ENCODE peak calls at places on chromosomes 5 and 9, in four cellular contexts. B is fibroblast of lung, X is tibial artery, T is brain microvascular endothelial cell. F is an unnamed sample.

GRCh38 chr9:114372971-114373591 is 14.7 kb downstream of the AKNA start:
- DNase-seq in B (no peak), X (peak; percentile 57), T (no peak), F (no peak)

GRCh38 chr9:128192601-128193371 is 1.4 kb upstream of the CIZ1 start:
- DNase-seq in B (peak; percentile 90), X (peak; percentile 87), T (peak; percentile 68), F (peak; percentile 89)

GRCh38 chr5:168750926-168751325 is 171.8 kb upstream of the PANK3 start:
- DNase-seq in B (no peak), X (no peak), T (no peak), F (no peak)

GRCh38 chr5:9344751-9345240 is 201.1 kb downstream of the SEMA5A start:
- DNase-seq in B (no peak), X (no peak), T (no peak), F (no peak)

GRCh38 chr9:20148416-20148815 is 359.6 kb upstream of the SLC24A2 start:
- DNase-seq in B (no peak), X (no peak), T (no peak), F (no peak)

GRCh38 chr5:57551251-57551650 is 68.6 kb upstream of the ACTBL2 start:
- DNase-seq in B (no peak), X (no peak), T (no peak), F (no peak)

GRCh38 chr9:114180701-114181582 is 25.6 kb downstream of the COL27A1 start:
- DNase-seq in B (peak; percentile 69), X (no peak), T (no peak), F (no peak)

GRCh38 chr5:140189977-140190867 is 15.2 kb downstream of the CYSTM1 start:
- DNase-seq in B (peak; percentile 71), X (no peak), T (peak; percentile 83), F (peak; percentile 29)

GRCh38 chr9:107933042-107933441 is 443.5 kb upstream of the KLF4 start:
- DNase-seq in B (no peak), X (no peak), T (peak; percentile 57), F (peak; percentile 50)

GRCh38 chr5:994821-995220 is 13.8 kb upstream of the NKD2 start:
- DNase-seq in B (no peak), X (peak; percentile 10), T (no peak), F (no peak)

GRCh38 chr9:14306188-14306587 is 7.8 kb downstream of the NFIB start:
- DNase-seq in B (no peak), X (no peak), T (no peak), F (no peak)

GRCh38 chr5:68538886-68539420 is 323.4 kb downstream of the PIK3R1 start:
- DNase-seq in B (no peak), X (no peak), T (no peak), F (no peak)

GRCh38 chr5:68478306-68479091 is 262.9 kb downstream of the PIK3R1 start:
- DNase-seq in B (no peak), X (no peak), T (no peak), F (no peak)

GRCh38 chr9:91182831-91183230 is 178.9 kb downstream of the AUH start:
- DNase-seq in B (no peak), X (no peak), T (no peak), F (no peak)

GRCh38 chr9:102047549-102047948 is 309.1 kb upstream of the GRIN3A start:
- DNase-seq in B (no peak), X (no peak), T (no peak), F (no peak)

GRCh38 chr9:96644137-96644536 is 11.0 kb downstream of the PRXL2C start:
- DNase-seq in B (no peak), X (no peak), T (no peak), F (no peak)

GRCh38 chr5:155735388-155735787 is 591.6 kb upstream of the SGCD start:
- DNase-seq in B (no peak), X (no peak), T (no peak), F (peak; percentile 8)

GRCh38 chr5:33690736-33691135 is 201.1 kb downstream of the ADAMTS12 start:
- DNase-seq in B (peak; percentile 64), X (no peak), T (peak; percentile 90), F (no peak)

GRCh38 chr5:133240425-133241091 is 188.7 kb downstream of the HSPA4 start:
- DNase-seq in B (peak; percentile 95), X (peak; percentile 35), T (peak; percentile 99), F (peak; percentile 96)

GRCh38 chr5:142841511-142842255 is 71.5 kb downstream of the ARHGAP26 start:
- DNase-seq in B (peak; percentile 56), X (peak; percentile 75), T (no peak), F (no peak)

GRCh38 chr5:80487829-80488708 is at the start of gene FAM151B:
- DNase-seq in B (peak; percentile 84), X (peak; percentile 60), T (peak; percentile 63), F (peak; percentile 94)
- TF ChIP-seq CTCF in B (peak; percentile 33), X (no peak), T (peak; percentile 23), F (peak; percentile 38)

GRCh38 chr5:178117911-178118310 is 4.6 kb downstream of the N4BP3 start:
- DNase-seq in B (no peak), X (no peak), T (no peak), F (no peak)

GRCh38 chr5:178119915-178120660 is 6.8 kb downstream of the N4BP3 start:
- DNase-seq in B (no peak), X (no peak), T (no peak), F (no peak)

GRCh38 chr5:178116406-178116885 is 3.1 kb downstream of the N4BP3 start:
- DNase-seq in B (no peak), X (no peak), T (no peak), F (no peak)

GRCh38 chr5:178115835-178116405 is 2.6 kb downstream of the N4BP3 start:
- DNase-seq in B (no peak), X (no peak), T (no peak), F (no peak)

DNA sequence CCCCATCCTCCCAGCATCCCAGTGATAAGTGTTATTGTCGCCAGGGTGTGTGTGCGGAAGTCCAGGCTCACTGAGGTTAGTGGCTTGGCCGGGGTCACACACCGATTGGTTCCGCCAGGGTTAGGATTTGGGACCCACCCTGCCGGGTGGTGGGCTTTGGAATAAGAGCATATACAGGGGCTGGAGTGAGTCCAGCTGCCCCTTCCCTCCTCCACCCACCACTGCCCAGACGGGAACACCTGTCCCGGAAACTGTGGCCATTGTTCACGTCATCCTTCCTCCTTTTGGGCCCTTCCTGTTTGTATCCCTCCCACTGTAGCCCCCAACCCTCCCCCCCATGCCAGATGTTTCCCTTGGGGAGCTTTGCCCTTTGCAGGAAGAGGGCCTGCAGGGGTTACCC is 5.0 kb downstream of the N4BP3 start:
- DNase-seq in B (no peak), X (no peak), T (no peak), F (no peak)
- H3K4me3 ChIP-seq in B (no peak overlapping the region), X (no peak overlapping the region), T (no peak overlapping the region), F (no peak overlapping the region)

GRCh38 chr9:81631213-81631745 is 58.1 kb downstream of the TLE1 start:
- DNase-seq in B (no peak), X (no peak), T (no peak), F (no peak)
- H3K27me3 ChIP-seq in B (no peaks in the 10 kb centered on the region), X (no peaks in the 10 kb centered on the region), T (no peaks in the 10 kb centered on the region), F (no peaks in the 10 kb centered on the region)

GRCh38 chr5:149869266-149869875 is 75.2 kb downstream of the PDE6A start:
- DNase-seq in B (no peak), X (no peak), T (no peak), F (no peak)

GRCh38 chr5:149873896-149874295 is 70.7 kb downstream of the PDE6A start:
- DNase-seq in B (no peak), X (no peak), T (no peak), F (no peak)

GRCh38 chr5:149871471-149871870 is 73.1 kb downstream of the PDE6A start:
- DNase-seq in B (no peak), X (no peak), T (no peak), F (no peak)

GRCh38 chr5:149872351-149873040 is 72.1 kb downstream of the PDE6A start:
- DNase-seq in B (no peak), X (no peak), T (no peak), F (no peak)

GRCh38 chr5:149870697-149871096 is 73.9 kb downstream of the PDE6A start:
- DNase-seq in B (no peak), X (no peak), T (no peak), F (no peak)
- TF ChIP-seq CTCF in B (no peak), X (no peak), T (no peak), F (no peak)

DNA sequence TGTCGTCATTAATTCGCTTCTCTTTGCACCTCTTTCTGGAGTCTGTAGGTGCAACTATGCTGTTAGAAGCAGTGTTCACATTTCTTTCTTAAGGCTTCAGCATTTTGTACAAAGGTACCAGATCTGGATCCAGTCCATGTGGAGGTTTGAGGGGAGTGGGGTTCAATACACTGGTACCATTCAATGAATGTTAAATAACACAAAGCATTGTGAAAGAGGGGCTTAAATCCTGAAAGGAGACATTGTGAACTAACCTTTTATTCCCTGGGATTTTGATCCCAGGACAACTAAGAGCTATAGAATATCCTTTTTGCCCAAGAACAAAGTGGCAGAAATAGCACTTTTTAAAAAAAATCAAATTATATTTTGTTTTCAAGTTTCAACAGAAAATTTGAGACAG is 107.7 kb upstream of the VCAN start:
- DNase-seq in B (no peak), X (no peak), T (no peak), F (no peak)
- H3K4me3 ChIP-seq in B (no peak overlapping the region), X (no peak overlapping the region), T (no peak overlapping the region), F (no peak overlapping the region)

GRCh38 chr5:93611900-93612898 is 29.2 kb downstream of the NR2F1 start:
- DNase-seq in B (peak; percentile 67), X (no peak), T (no peak), F (no peak)
- H3K27me3 ChIP-seq in B (peaks cover 6% of the 10 kb centered on the region), X (peaks cover 10% of the 10 kb centered on the region), T (peaks cover 31% of the 10 kb centered on the region), F (peaks cover 37% of the 10 kb centered on the region)

GRCh38 chr9:70600479-70600878 is 186.0 kb upstream of the KLF9 start:
- DNase-seq in B (peak; percentile 90), X (peak; percentile 64), T (peak; percentile 80), F (no peak)
- TF ChIP-seq CTCF in B (peak; percentile 13), X (no peak), T (no peak), F (no peak)

GRCh38 chr5:116076496-116076895 is 8.3 kb upstream of the COMMD10 start:
- DNase-seq in B (no peak), X (no peak), T (no peak), F (peak; percentile 6)

GRCh38 chr5:116078199-116078598 is 6.6 kb upstream of the COMMD10 start:
- DNase-seq in B (no peak), X (no peak), T (no peak), F (no peak)

GRCh38 chr5:116071211-116071610 is 13.6 kb upstream of the COMMD10 start:
- DNase-seq in B (no peak), X (no peak), T (no peak), F (no peak)

DNA sequence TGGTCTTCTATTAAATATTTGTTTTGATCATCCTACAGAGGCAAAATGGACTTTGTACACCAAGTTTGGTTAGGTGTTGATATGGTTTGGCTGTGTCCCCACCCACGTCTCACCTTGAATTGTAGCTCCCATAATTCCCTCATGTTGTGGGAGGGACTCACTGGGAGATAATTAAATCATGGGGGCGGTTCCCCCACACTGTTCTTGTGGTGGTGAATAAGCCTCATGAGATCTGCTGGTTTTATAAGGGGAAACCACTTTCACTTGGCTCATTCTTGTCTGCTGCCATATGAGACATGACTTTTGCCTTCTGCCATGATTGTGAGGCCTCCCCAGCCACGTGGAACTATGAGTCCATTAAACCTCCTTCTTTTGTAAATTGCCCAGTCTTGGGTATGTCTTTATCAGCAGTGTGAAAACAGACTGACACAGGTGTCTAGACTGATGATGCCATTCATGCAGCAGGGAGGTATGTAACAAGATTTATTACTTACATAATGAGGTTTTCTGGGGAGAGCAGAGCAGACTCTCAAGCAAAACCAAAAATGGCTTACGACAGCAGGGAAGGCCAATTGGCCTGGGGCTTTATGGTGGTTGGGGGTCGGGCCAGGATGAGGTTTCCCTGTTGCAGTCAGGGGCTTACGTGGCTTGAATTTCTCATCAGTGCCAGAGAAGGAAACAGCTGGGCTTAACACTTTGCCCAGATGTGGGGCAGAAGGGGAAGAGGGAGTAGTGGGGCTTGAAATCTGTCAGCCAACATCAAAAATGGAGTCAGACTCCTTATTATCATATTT is 9.5 kb upstream of the COMMD10 start:
- DNase-seq in B (no peak), X (no peak), T (no peak), F (no peak)
- H3K4me3 ChIP-seq in B (no peak overlapping the region), X (no peak overlapping the region), T (no peak overlapping the region), F (no peak overlapping the region)

F was measured in bronchial epithelial cell.